ENCODE peak calls at places on chromosomes 13 and 19, in nine cellular contexts. P is T follicular helper cell, E is KBM-7, J is T-helper 2 cell, M is dorsolateral prefrontal cortex, U is NCI-H345, G is upper lobe of right lung, C is posterior cingulate gyrus, L is endothelial cell. Q is an unnamed sample.

GRCh38 chr13:91400094-91400462 is 1.7 kb downstream of the GPC5 start:
- DNase-seq in P (no peak), E (peak; percentile 37), J (no peak), M (no peak), U (no peak), G (no peak), C (no peak), L (no peak), Q (no peak)

GRCh38 chr13:40534456-40534855 is 132.0 kb downstream of the FOXO1 start:
- DNase-seq in P (no peak), E (no peak), J (no peak), M (no peak), U (no peak), G (no peak), C (no peak), L (no peak), Q (no peak)

GRCh38 chr19:45098521-45099464 is 5.8 kb downstream of the PPP1R37 start:
- DNase-seq in P (no peak), E (no peak), J (no peak), M (peak; percentile 79), U (no peak), G (no peak), C (peak; percentile 79), L (no peak), Q (no peak)

GRCh38 chr13:96052655-96053002 is 572 bp downstream of the UGGT2 start:
- DNase-seq in P (no peak), E (peak; percentile 61), J (no peak), M (no peak), U (peak; percentile 66), G (no peak), C (no peak), L (peak; percentile 37), Q (no peak)

GRCh38 chr13:74977498-74977897 is 504.5 kb downstream of the TBC1D4 start:
- DNase-seq in P (no peak), E (no peak), J (no peak), M (no peak), U (no peak), G (no peak), C (no peak), L (no peak), Q (no peak)

GRCh38 chr19:18861235-18861634 is 29.5 kb downstream of the UPF1 start:
- DNase-seq in P (no peak), E (no peak), J (no peak), M (no peak), U (no peak), G (no peak), C (no peak), L (no peak), Q (no peak)

GRCh38 chr13:65670014-65670625 is 1560.0 kb downstream of the PCDH9 start:
- DNase-seq in P (no peak), E (no peak), J (no peak), M (no peak), U (no peak), G (no peak), C (no peak), L (no peak), Q (no peak)

GRCh38 chr13:79679334-79679733 is 198.4 kb downstream of the NDFIP2 start:
- DNase-seq in P (no peak), E (peak; percentile 61), J (no peak), M (no peak), U (peak; percentile 54), G (peak; percentile 66), C (peak; percentile 42), L (peak; percentile 70), Q (no peak)

GRCh38 chr13:76019421-76020044 is 383.4 kb downstream of the LMO7 start:
- DNase-seq in P (no peak), E (peak; percentile 3), J (no peak), M (peak; percentile 78), U (peak; percentile 7), G (peak; percentile 51), C (peak; percentile 65), L (peak; percentile 59), Q (no peak)

GRCh38 chr19:23033721-23034120 is 30.7 kb upstream of the ZNF728 start:
- DNase-seq in P (no peak), E (no peak), J (no peak), M (no peak), U (no peak), G (no peak), C (no peak), L (no peak), Q (no peak)

GRCh38 chr13:66581691-66582090 is 648.4 kb downstream of the PCDH9 start:
- DNase-seq in P (no peak), E (no peak), J (no peak), M (no peak), U (no peak), G (no peak), C (no peak), L (no peak), Q (no peak)

GRCh38 chr13:95207769-95208366 is 93.4 kb downstream of the ABCC4 start:
- DNase-seq in P (no peak), E (peak; percentile 64), J (no peak), M (no peak), U (no peak), G (no peak), C (no peak), L (no peak), Q (no peak)

GRCh38 chr13:37460211-37460610 is 138.4 kb downstream of the POSTN start:
- DNase-seq in P (no peak), E (no peak), J (no peak), M (no peak), U (no peak), G (no peak), C (no peak), L (no peak), Q (no peak)

GRCh38 chr13:31014461-31014860 is 82.0 kb downstream of the TEX26 start:
- DNase-seq in P (no peak), E (peak; percentile 28), J (no peak), M (no peak), U (no peak), G (no peak), C (no peak), L (no peak), Q (no peak)

GRCh38 chr13:112532837-112533745 is 54.9 kb downstream of the TUBGCP3 start:
- DNase-seq in P (no peak), E (peak; percentile 20), J (peak; percentile 17), M (no peak), U (no peak), G (no peak), C (no peak), L (no peak), Q (no peak)

Q was measured in T-helper 17 cell.